ENCODE peak calls at places on chromosomes 16 and 17, in four cellular contexts. One of them, this sample, is unnamed. For H3K4me1, the result is how much of the 10 kb centered on the place peaks cover.

GRCh38 chr16:11448796-11449416 is 103.6 kb downstream of the RMI2 start:
- DNase-seq in colonic mucosa: no peak
- DNase-seq in cardiac muscle cell: no peak
- DNase-seq in Karpas-422: no peak
- DNase-seq in this sample: no peak

GRCh38 chr17:27817731-27818130 is 17.4 kb upstream of the NOS2 start:
- DNase-seq in colonic mucosa: no peak
- DNase-seq in cardiac muscle cell: no peak
- DNase-seq in Karpas-422: no peak
- DNase-seq in this sample: no peak

GRCh38 chr17:63824362-63824761 is 2.9 kb upstream of the PSMC5 start:
- DNase-seq in colonic mucosa: no peak
- DNase-seq in cardiac muscle cell: no peak
- DNase-seq in Karpas-422: no peak
- DNase-seq in this sample: no peak

GRCh38 chr17:79207957-79208356 is 133.3 kb downstream of the ENGASE start:
- DNase-seq in colonic mucosa: no peak
- DNase-seq in cardiac muscle cell: no peak
- DNase-seq in Karpas-422: no peak
- DNase-seq in this sample: no peak

GRCh38 chr17:41974658-41975057 is 8.1 kb downstream of the CNP start:
- DNase-seq in colonic mucosa: no peak
- DNase-seq in cardiac muscle cell: no peak
- DNase-seq in Karpas-422: no peak
- DNase-seq in this sample: no peak

GRCh38 chr17:33192961-33193911 is 99.9 kb downstream of the ASIC2 start:
- DNase-seq in colonic mucosa: no peak
- DNase-seq in cardiac muscle cell: peak
- DNase-seq in Karpas-422: no peak
- DNase-seq in this sample: no peak

GRCh38 chr16:53034306-53034705 is 18.4 kb downstream of the CHD9NB start:
- DNase-seq in colonic mucosa: no peak
- DNase-seq in cardiac muscle cell: no peak
- DNase-seq in Karpas-422: no peak
- DNase-seq in this sample: no peak

GRCh38 chr17:37177234-37177633 is 198.6 kb upstream of the C17orf78 start:
- DNase-seq in colonic mucosa: no peak
- DNase-seq in cardiac muscle cell: no peak
- DNase-seq in Karpas-422: no peak
- DNase-seq in this sample: no peak

GRCh38 chr16:4328580-4329353 is 12.9 kb downstream of the GLIS2 start:
- DNase-seq in colonic mucosa: no peak
- DNase-seq in cardiac muscle cell: peak
- DNase-seq in Karpas-422: no peak
- DNase-seq in this sample: no peak

GRCh38 chr17:7315570-7316243 is 547 bp upstream of the GPS2 start:
- DNase-seq in colonic mucosa: no peak
- DNase-seq in cardiac muscle cell: no peak
- DNase-seq in Karpas-422: no peak
- DNase-seq in this sample: no peak

GRCh38 chr17:11318207-11318606 is 77.2 kb downstream of the SHISA6 start:
- DNase-seq in colonic mucosa: no peak
- DNase-seq in cardiac muscle cell: no peak
- DNase-seq in Karpas-422: no peak
- DNase-seq in this sample: no peak

GRCh38 chr17:7548585-7549400 is at the start of gene TNFSF12:
- DNase-seq in colonic mucosa: peak
- DNase-seq in cardiac muscle cell: peak
- DNase-seq in Karpas-422: no peak
- DNase-seq in this sample: peak

GRCh38 chr17:78433780-78434335 is 55.4 kb downstream of the PGS1 start:
- DNase-seq in colonic mucosa: no peak
- DNase-seq in cardiac muscle cell: no peak
- DNase-seq in Karpas-422: no peak
- DNase-seq in this sample: no peak

GRCh38 chr17:49708515-49709161 is 874 bp upstream of the SLC35B1 start:
- DNase-seq in colonic mucosa: no peak
- DNase-seq in cardiac muscle cell: no peak
- DNase-seq in Karpas-422: no peak
- DNase-seq in this sample: no peak

GRCh38 chr17:78400581-78401240 is 22.3 kb downstream of the PGS1 start:
- DNase-seq in colonic mucosa: no peak
- DNase-seq in cardiac muscle cell: no peak
- DNase-seq in Karpas-422: no peak
- DNase-seq in this sample: no peak

DNA sequence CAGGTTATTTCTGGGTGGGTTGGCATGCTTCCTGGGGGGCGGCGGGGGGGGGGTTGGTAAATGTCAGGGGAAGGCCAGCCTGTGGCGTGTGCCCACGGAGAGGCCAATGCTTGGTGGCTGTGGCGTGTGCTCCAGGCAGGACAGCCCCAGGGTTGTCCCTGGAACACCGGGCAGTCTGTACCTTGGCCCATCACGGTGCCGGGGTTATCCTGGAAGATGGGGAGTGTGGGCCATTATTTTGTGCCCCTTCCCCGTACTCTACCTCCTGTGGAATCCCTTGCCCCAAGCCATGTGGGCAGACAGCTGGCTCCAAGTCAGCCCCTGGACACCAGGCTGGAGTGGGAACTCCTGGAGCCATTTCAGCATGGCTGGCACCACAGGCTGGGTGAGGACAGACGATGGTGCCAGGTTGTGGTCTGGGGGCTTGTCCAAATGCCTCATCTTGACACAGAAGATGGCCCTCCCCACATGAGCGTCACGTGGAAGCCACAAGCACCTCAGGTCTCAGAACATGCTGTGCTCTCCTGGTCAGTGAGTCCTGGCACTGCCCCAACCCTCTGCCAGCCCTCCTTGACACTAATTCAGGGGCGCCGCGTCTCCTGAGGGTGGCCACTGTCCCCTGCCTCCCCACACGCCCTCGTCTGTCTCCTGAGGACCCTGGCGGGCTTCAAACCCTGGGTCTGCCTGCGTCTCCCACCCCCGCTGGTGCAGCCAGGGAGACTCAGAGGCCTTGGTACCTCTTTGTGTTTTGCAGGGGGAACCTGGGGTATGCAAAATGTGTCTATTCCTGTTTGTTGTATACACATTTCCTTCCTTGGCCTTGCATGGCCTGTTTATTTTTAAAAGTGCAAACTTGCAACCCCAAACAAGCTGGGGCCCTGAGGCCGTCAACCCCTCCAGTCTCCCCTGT is 4.3 kb downstream of the SLC16A3 start:
- DNase-seq in colonic mucosa: no peak
- DNase-seq in cardiac muscle cell: no peak
- DNase-seq in Karpas-422: no peak
- DNase-seq in this sample: no peak
- H3K4me1 ChIP-seq in colonic mucosa: under half
- H3K4me1 ChIP-seq in cardiac muscle cell: under half
- H3K4me1 ChIP-seq in Karpas-422: under half
- H3K4me1 ChIP-seq in this sample: under half

DNA sequence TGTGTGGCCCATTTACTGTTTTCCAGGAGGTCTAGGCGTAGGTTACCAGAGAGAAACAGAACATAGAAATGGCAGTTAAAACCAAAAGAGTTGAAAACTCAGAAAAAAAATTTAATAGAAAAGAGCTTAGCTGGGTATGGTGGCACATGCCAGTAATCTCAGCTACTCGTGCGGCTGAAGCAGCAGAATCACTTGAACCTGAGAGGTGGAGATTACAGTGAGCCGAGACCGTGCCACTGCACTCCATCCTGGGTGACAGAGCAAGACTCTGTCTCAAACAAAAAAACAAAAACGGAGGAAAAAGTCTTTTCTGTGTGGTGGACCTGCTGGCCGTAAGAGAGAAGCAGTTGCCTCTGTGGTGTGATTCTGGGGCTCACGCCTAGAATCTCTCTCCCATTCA is 35.8 kb downstream of the MRTFB start:
- DNase-seq in colonic mucosa: no peak
- DNase-seq in cardiac muscle cell: no peak
- DNase-seq in Karpas-422: no peak
- DNase-seq in this sample: no peak
- H3K4me1 ChIP-seq in colonic mucosa: under half
- H3K4me1 ChIP-seq in cardiac muscle cell: under half
- H3K4me1 ChIP-seq in Karpas-422: under half
- H3K4me1 ChIP-seq in this sample: under half

DNA sequence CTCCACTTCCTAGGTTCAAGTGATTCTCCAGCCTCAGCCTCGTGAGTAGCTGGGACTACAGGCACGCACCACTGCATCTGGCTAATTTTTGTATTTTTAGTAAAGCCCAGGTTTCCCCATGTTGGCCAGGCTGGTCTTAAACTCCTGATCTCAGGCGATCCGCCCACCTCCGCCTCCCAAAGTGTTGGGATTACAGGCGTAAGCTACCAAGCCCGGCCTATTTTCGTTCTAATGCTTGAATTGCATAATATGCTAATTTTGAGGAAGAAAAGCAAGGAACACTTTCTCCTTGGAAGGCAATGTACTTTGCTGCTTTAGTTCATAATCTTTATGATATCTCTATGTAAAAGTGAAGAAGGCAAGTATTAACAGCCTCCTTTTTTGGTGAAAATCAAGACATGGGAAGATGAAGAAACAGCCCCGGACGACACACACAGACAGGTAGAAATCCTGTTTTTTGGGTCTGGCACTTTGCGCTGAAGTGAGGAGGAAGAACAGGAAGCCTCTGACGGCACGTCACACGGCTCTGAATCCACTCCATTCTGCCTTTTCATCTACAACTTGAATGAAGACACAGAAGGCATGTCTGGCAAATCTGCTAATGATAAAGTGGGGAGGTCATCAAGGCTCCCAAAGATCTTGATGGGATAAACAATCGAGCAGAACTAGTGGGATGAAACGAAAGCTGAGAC is 24.9 kb downstream of the VPS53 start:
- DNase-seq in colonic mucosa: no peak
- DNase-seq in cardiac muscle cell: no peak
- DNase-seq in Karpas-422: no peak
- DNase-seq in this sample: no peak
- H3K4me1 ChIP-seq in colonic mucosa: under half
- H3K4me1 ChIP-seq in cardiac muscle cell: under half
- H3K4me1 ChIP-seq in Karpas-422: under half
- H3K4me1 ChIP-seq in this sample: under half

GRCh38 chr16:84816485-84816884 is 3.3 kb upstream of the CRISPLD2 start:
- DNase-seq in colonic mucosa: no peak
- DNase-seq in cardiac muscle cell: no peak
- DNase-seq in Karpas-422: no peak
- DNase-seq in this sample: no peak
- H3K4me1 ChIP-seq in colonic mucosa: under half
- H3K4me1 ChIP-seq in cardiac muscle cell: under half
- H3K4me1 ChIP-seq in Karpas-422: under half
- H3K4me1 ChIP-seq in this sample: under half

GRCh38 chr17:76566613-76566943 is 19.1 kb downstream of the ST6GALNAC2 start:
- DNase-seq in colonic mucosa: no peak
- DNase-seq in cardiac muscle cell: no peak
- DNase-seq in Karpas-422: no peak
- DNase-seq in this sample: no peak
- H3K4me1 ChIP-seq in colonic mucosa: under half
- H3K4me1 ChIP-seq in cardiac muscle cell: under half
- H3K4me1 ChIP-seq in Karpas-422: under half
- H3K4me1 ChIP-seq in this sample: under half

GRCh38 chr16:89407925-89408300 is 82.4 kb downstream of the ANKRD11 start:
- DNase-seq in colonic mucosa: no peak
- DNase-seq in cardiac muscle cell: no peak
- DNase-seq in Karpas-422: no peak
- DNase-seq in this sample: no peak

GRCh38 chr16:89409161-89409711 is 81.1 kb downstream of the ANKRD11 start:
- DNase-seq in colonic mucosa: no peak
- DNase-seq in cardiac muscle cell: no peak
- DNase-seq in Karpas-422: no peak
- DNase-seq in this sample: no peak

GRCh38 chr16:89407282-89407924 is 83.0 kb downstream of the ANKRD11 start:
- DNase-seq in colonic mucosa: no peak
- DNase-seq in cardiac muscle cell: no peak
- DNase-seq in Karpas-422: no peak
- DNase-seq in this sample: no peak

GRCh38 chr16:89406277-89406888 is 84.0 kb downstream of the ANKRD11 start:
- DNase-seq in colonic mucosa: no peak
- DNase-seq in cardiac muscle cell: no peak
- DNase-seq in Karpas-422: no peak
- DNase-seq in this sample: no peak

DNA sequence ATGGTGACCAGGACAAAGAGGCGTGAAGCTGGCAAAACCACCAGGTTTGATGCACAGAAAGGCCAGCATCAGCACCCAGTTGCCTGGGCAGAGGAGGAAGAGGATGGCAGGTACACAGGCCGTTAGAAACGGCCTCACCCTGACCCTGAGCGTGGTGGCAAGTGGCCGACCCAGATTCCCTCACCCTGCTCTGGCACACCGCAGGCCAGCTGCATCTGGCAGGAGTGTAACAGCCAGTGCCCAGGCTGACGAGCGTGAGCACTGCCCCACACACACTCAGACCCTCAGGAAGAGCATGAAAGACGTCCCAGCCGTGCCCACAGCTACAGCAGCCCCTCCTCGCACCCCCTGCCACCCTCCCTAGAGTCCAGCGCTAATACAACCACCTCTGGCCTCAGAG is 82.0 kb downstream of the ANKRD11 start:
- DNase-seq in colonic mucosa: no peak
- DNase-seq in cardiac muscle cell: no peak
- DNase-seq in Karpas-422: no peak
- DNase-seq in this sample: no peak
- H3K4me1 ChIP-seq in colonic mucosa: under half
- H3K4me1 ChIP-seq in cardiac muscle cell: under half
- H3K4me1 ChIP-seq in Karpas-422: under half
- H3K4me1 ChIP-seq in this sample: under half